ENCODE peak calls at places on chromosomes 2 and 18, in four cellular contexts. One of them, this sample, is unnamed. For H3K4me1, the result is how much of the 10 kb centered on the place peaks cover.

GRCh38 chr2:70118798-70119454 is 31.6 kb downstream of the PCBP1 start:
- DNase-seq in suprapubic skin: no peak
- DNase-seq in stomach: no peak
- DNase-seq in A549: no peak
- DNase-seq in this sample: no peak

GRCh38 chr2:25585189-25585588 is 88.2 kb downstream of the DTNB start:
- DNase-seq in suprapubic skin: no peak
- DNase-seq in stomach: no peak
- DNase-seq in A549: no peak
- DNase-seq in this sample: no peak

GRCh38 chr18:57095884-57096283 is 51.0 kb upstream of the BOD1L2 start:
- DNase-seq in suprapubic skin: no peak
- DNase-seq in stomach: no peak
- DNase-seq in A549: no peak
- DNase-seq in this sample: no peak

GRCh38 chr2:240643811-240644150 is 18.5 kb downstream of the GPR35 start:
- DNase-seq in suprapubic skin: no peak
- DNase-seq in stomach: peak
- DNase-seq in A549: no peak
- DNase-seq in this sample: peak

GRCh38 chr2:128504242-128505149 is 185.8 kb upstream of the HS6ST1 start:
- DNase-seq in suprapubic skin: no peak
- DNase-seq in stomach: peak
- DNase-seq in A549: no peak
- DNase-seq in this sample: no peak

GRCh38 chr2:26494199-26494598 is 16.3 kb upstream of the OTOF start:
- DNase-seq in suprapubic skin: no peak
- DNase-seq in stomach: no peak
- DNase-seq in A549: no peak
- DNase-seq in this sample: no peak

GRCh38 chr2:52810460-52810859 is 957.1 kb upstream of the CHAC2 start:
- DNase-seq in suprapubic skin: no peak
- DNase-seq in stomach: no peak
- DNase-seq in A549: peak
- DNase-seq in this sample: no peak

GRCh38 chr18:51165296-51165695 is 32.2 kb downstream of the MEX3C start:
- DNase-seq in suprapubic skin: no peak
- DNase-seq in stomach: no peak
- DNase-seq in A549: no peak
- DNase-seq in this sample: no peak

GRCh38 chr2:81853331-81853730 is 1548.8 kb upstream of the LRRTM1 start:
- DNase-seq in suprapubic skin: no peak
- DNase-seq in stomach: no peak
- DNase-seq in A549: no peak
- DNase-seq in this sample: no peak

GRCh38 chr18:24536326-24536725 is 75.9 kb downstream of the HRH4 start:
- DNase-seq in suprapubic skin: no peak
- DNase-seq in stomach: no peak
- DNase-seq in A549: no peak
- DNase-seq in this sample: peak

GRCh38 chr2:117785740-117786139 is 28.8 kb upstream of the DDX18 start:
- DNase-seq in suprapubic skin: no peak
- DNase-seq in stomach: peak
- DNase-seq in A549: peak
- DNase-seq in this sample: no peak

GRCh38 chr2:142796161-142796560 is 81.3 kb upstream of the KYNU start:
- DNase-seq in suprapubic skin: no peak
- DNase-seq in stomach: no peak
- DNase-seq in A549: peak
- DNase-seq in this sample: no peak

GRCh38 chr2:14583059-14583458 is 49.5 kb upstream of the LRATD1 start:
- DNase-seq in suprapubic skin: no peak
- DNase-seq in stomach: no peak
- DNase-seq in A549: no peak
- DNase-seq in this sample: no peak

GRCh38 chr2:180607501-180608060 is 372.8 kb upstream of the UBE2E3 start:
- DNase-seq in suprapubic skin: no peak
- DNase-seq in stomach: no peak
- DNase-seq in A549: no peak
- DNase-seq in this sample: no peak

GRCh38 chr2:188378551-188378950 is 86.9 kb downstream of the GULP1 start:
- DNase-seq in suprapubic skin: no peak
- DNase-seq in stomach: no peak
- DNase-seq in A549: no peak
- DNase-seq in this sample: no peak

GRCh38 chr2:240323601-240324291 is 111.7 kb upstream of the GPC1 start:
- DNase-seq in suprapubic skin: peak
- DNase-seq in stomach: no peak
- DNase-seq in A549: no peak
- DNase-seq in this sample: no peak

GRCh38 chr2:29753676-29754444 is 167.5 kb downstream of the ALK start:
- DNase-seq in suprapubic skin: no peak
- DNase-seq in stomach: no peak
- DNase-seq in A549: no peak
- DNase-seq in this sample: no peak

GRCh38 chr2:216287251-216287650 is 85.0 kb downstream of the MARCHF4 start:
- DNase-seq in suprapubic skin: no peak
- DNase-seq in stomach: no peak
- DNase-seq in A549: no peak
- DNase-seq in this sample: no peak

GRCh38 chr2:239567786-239568185 is 167.0 kb upstream of the HDAC4 start:
- DNase-seq in suprapubic skin: no peak
- DNase-seq in stomach: no peak
- DNase-seq in A549: no peak
- DNase-seq in this sample: no peak

GRCh38 chr18:75869197-75869596 is 441.7 kb upstream of the SMIM21 start:
- DNase-seq in suprapubic skin: no peak
- DNase-seq in stomach: no peak
- DNase-seq in A549: no peak
- DNase-seq in this sample: no peak
- TF ChIP-seq EP300 in suprapubic skin: no peak
- TF ChIP-seq EP300 in stomach: no peak
- TF ChIP-seq EP300 in A549: no peak
- TF ChIP-seq EP300 in this sample: no peak

GRCh38 chr2:130354135-130354420 is 1.8 kb upstream of the PTPN18 start:
- DNase-seq in suprapubic skin: no peak
- DNase-seq in stomach: no peak
- DNase-seq in A549: no peak
- DNase-seq in this sample: no peak
- H3K4me1 ChIP-seq in suprapubic skin: under half
- H3K4me1 ChIP-seq in stomach: under half
- H3K4me1 ChIP-seq in A549: under half
- H3K4me1 ChIP-seq in this sample: under half

DNA sequence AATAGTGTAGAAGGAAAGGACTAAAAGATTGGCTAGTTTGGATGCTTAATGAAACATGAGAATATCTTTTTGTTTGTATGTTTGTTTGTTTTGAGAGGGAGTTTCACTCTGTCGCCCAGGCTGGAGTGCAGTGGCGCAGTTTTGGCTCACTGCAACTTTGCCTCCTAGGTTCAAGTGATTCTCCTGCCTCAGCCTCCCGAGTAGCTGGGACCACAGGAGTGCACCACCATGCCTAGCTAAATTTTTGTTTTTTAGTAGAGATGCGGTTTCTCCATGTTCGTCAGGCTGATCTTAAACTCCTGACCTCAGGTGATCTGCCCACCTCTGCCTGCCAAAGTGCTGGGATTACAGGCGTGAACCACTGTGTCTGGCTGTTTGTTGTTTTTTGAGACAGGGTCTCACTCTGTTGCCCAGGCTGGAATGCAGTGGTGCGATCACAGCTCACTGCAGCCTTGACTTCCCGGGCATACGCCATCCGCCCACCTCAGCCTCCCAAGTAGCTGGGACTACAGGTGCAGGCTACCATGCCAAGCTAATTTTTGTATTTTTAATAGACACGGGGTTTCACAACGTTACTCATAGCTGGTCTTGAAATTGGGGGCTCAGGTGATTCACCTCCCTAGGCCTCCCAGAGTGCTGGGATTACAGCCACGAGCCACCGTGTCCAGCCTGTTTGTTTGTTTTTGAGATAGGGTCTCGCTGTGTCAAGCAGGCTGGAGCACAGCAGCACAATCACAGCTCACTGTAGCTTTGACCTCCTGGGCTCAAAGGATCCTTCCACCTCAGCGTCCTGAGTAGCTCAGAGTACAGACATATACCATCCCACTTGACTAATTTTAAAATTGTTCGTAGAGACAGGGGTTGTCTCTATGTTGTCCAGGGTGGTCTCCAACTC is 209.2 kb downstream of the MYCN start:
- DNase-seq in suprapubic skin: no peak
- DNase-seq in stomach: no peak
- DNase-seq in A549: no peak
- DNase-seq in this sample: peak
- H3K27ac ChIP-seq in suprapubic skin: no peak
- H3K27ac ChIP-seq in stomach: no peak
- H3K27ac ChIP-seq in A549: no peak
- H3K27ac ChIP-seq in this sample: no peak

DNA sequence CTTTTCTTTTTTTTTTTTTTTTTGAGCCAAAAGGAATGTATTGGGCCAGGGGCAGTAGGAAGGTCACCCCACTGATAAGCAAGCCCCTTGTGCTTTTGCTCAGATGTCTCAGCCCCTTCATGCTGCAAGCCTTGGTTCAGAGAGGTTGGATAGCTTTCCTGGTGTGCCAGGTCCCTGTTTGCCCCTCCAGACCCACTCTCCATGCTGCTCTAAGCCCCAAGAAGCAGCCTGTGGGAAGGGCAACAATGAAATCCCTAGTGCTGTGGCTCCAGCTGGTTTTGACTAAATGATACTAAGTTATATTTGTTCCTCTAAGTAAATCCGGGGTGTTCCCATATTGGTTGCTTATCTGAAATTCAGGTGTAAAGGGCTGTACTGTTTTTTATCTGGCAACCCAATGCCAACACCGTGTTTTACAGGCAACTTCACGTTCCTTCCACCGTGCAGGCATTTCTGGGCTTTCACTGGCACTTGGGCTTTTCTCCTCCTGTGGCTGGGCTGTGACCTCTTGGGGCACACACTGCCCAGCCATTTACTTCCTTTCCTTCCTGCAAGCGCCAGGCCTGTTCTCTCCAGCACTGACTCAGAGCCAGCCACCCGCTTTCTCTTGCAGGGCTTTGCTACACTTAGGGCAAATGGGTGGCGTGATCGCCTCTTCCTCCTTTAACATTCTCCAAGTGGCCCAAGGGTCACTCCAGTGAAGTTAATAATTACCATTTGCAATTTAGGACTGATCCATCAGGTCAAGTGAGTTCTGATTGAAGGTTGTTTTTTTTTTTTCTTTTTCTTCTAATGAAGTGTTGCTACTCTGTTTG is 21.6 kb downstream of the MERTK start:
- DNase-seq in suprapubic skin: no peak
- DNase-seq in stomach: peak
- DNase-seq in A549: no peak
- DNase-seq in this sample: no peak
- TF ChIP-seq EP300 in suprapubic skin: no peak
- TF ChIP-seq EP300 in stomach: no peak
- TF ChIP-seq EP300 in A549: no peak
- TF ChIP-seq EP300 in this sample: no peak

GRCh38 chr18:58721586-58722160 is 50.4 kb downstream of the MALT1 start:
- DNase-seq in suprapubic skin: no peak
- DNase-seq in stomach: no peak
- DNase-seq in A549: no peak
- DNase-seq in this sample: no peak
- H3K4me1 ChIP-seq in suprapubic skin: under half
- H3K4me1 ChIP-seq in stomach: under half
- H3K4me1 ChIP-seq in A549: under half
- H3K4me1 ChIP-seq in this sample: under half

GRCh38 chr2:46165916-46166315 is 131.3 kb upstream of the EPAS1 start:
- DNase-seq in suprapubic skin: no peak
- DNase-seq in stomach: no peak
- DNase-seq in A549: no peak
- DNase-seq in this sample: no peak

GRCh38 chr2:46162329-46162870 is 134.8 kb upstream of the EPAS1 start:
- DNase-seq in suprapubic skin: no peak
- DNase-seq in stomach: no peak
- DNase-seq in A549: no peak
- DNase-seq in this sample: no peak

GRCh38 chr2:46163031-46163430 is 134.2 kb upstream of the EPAS1 start:
- DNase-seq in suprapubic skin: no peak
- DNase-seq in stomach: no peak
- DNase-seq in A549: no peak
- DNase-seq in this sample: no peak

GRCh38 chr2:46163804-46164569 is 133.2 kb upstream of the EPAS1 start:
- DNase-seq in suprapubic skin: peak
- DNase-seq in stomach: no peak
- DNase-seq in A549: peak
- DNase-seq in this sample: no peak

GRCh38 chr2:46164581-46165301 is 132.5 kb upstream of the EPAS1 start:
- DNase-seq in suprapubic skin: no peak
- DNase-seq in stomach: peak
- DNase-seq in A549: peak
- DNase-seq in this sample: peak
- H3K27ac ChIP-seq in suprapubic skin: no peak
- H3K27ac ChIP-seq in stomach: peak
- H3K27ac ChIP-seq in A549: peak
- H3K27ac ChIP-seq in this sample: peak

GRCh38 chr2:790081-790480 is 112.9 kb upstream of the TMEM18 start:
- DNase-seq in suprapubic skin: no peak
- DNase-seq in stomach: no peak
- DNase-seq in A549: no peak
- DNase-seq in this sample: peak

GRCh38 chr2:788227-789032 is 111.2 kb upstream of the TMEM18 start:
- DNase-seq in suprapubic skin: no peak
- DNase-seq in stomach: no peak
- DNase-seq in A549: no peak
- DNase-seq in this sample: peak

GRCh38 chr2:780581-780980 is 103.4 kb upstream of the TMEM18 start:
- DNase-seq in suprapubic skin: no peak
- DNase-seq in stomach: no peak
- DNase-seq in A549: no peak
- DNase-seq in this sample: peak

GRCh38 chr2:780002-780401 is 102.8 kb upstream of the TMEM18 start:
- DNase-seq in suprapubic skin: no peak
- DNase-seq in stomach: no peak
- DNase-seq in A549: no peak
- DNase-seq in this sample: peak

GRCh38 chr2:784753-785152 is 107.5 kb upstream of the TMEM18 start:
- DNase-seq in suprapubic skin: no peak
- DNase-seq in stomach: no peak
- DNase-seq in A549: no peak
- DNase-seq in this sample: no peak
- TF ChIP-seq EP300 in suprapubic skin: no peak
- TF ChIP-seq EP300 in stomach: no peak
- TF ChIP-seq EP300 in A549: no peak
- TF ChIP-seq EP300 in this sample: no peak

DNA sequence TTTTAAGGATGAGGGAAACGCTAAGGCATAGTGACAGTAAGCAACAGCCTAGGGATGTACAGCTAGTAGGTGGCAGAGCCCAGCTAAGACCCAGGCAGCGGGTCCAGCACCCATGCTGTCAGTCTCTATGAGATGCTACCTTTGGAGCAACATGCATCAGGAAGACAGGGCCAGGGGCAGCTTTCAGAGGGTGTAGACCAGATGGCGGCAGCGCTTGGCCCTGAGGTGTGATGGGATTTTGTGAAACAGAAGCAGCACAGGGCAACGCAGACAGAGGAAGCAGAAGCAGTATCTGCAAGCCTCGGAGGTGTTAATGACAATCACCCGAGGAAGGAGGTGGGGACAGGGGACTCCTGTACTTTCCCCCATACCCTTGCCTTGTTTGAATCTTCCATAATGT is 43.2 kb downstream of the SDC1 start:
- DNase-seq in suprapubic skin: no peak
- DNase-seq in stomach: no peak
- DNase-seq in A549: no peak
- DNase-seq in this sample: no peak
- H3K4me1 ChIP-seq in suprapubic skin: half or more
- H3K4me1 ChIP-seq in stomach: under half
- H3K4me1 ChIP-seq in A549: half or more
- H3K4me1 ChIP-seq in this sample: under half

This sample was measured in esophagus muscularis mucosa.